ENCODE peak calls at places on chromosomes 11 and 22, in ten cellular contexts. G is germinal center; P is T-helper 1 cell; S is stimulated activated CD4-positive, alpha-beta T cell treated with anti-CD3 and anti-CD28 coated beads, Interleukin-1b, Interleukin-23, amount 100 ng/mL, for 1 hour; N is fibroblast of the aortic adventitia; Y is stimulated activated CD8-positive, alpha-beta memory T cell treated with anti-CD3 and anti-CD28 coated beads, Interleukin-4, amount 100 ng/mL, for 48 hours; O is SIG-M5; D is MV-4-11; L is OCI-LY7; F is NCI-H2227 treated with DMSO at 0.1 percent for 48 hours. B is an unnamed sample.

GRCh38 chr11:56764976-56765375 is 16.5 kb upstream of the OR9G4 start:
- DNase-seq in G (no peak), P (no peak), S (no peak), N (no peak), Y (no peak), O (no peak), D (no peak), L (no peak), F (no peak), B (no peak)

GRCh38 chr11:63499874-63500273 is 6.0 kb upstream of the LGALS12 start:
- DNase-seq in G (no peak), P (no peak), S (no peak), N (no peak), Y (no peak), O (no peak), D (no peak), L (no peak), F (no peak), B (no peak)

GRCh38 chr11:115173136-115173535 is 331.1 kb downstream of the CADM1 start:
- DNase-seq in G (no peak), P (no peak), S (no peak), N (no peak), Y (no peak), O (no peak), D (no peak), L (no peak), F (no peak), B (no peak)

GRCh38 chr11:91156041-91156440 is 933.2 kb upstream of the CHORDC1 start:
- DNase-seq in G (no peak), P (no peak), S (no peak), N (no peak), Y (no peak), O (no peak), D (no peak), L (no peak), F (no peak), B (no peak)

GRCh38 chr11:68753300-68753699 is 2.0 kb upstream of the TESMIN start:
- DNase-seq in G (peak; percentile 8), P (no peak), S (no peak), N (no peak), Y (no peak), O (no peak), D (no peak), L (peak; percentile 39), F (no peak), B (no peak)

GRCh38 chr22:44676441-44677298 is 25.3 kb upstream of the PRR5 start:
- DNase-seq in G (no peak), P (no peak), S (no peak), N (no peak), Y (no peak), O (no peak), D (no peak), L (no peak), F (no peak), B (no peak)

GRCh38 chr22:29310065-29310862 is 3.8 kb downstream of the GAS2L1 start:
- DNase-seq in G (no peak), P (no peak), S (no peak), N (no peak), Y (no peak), O (no peak), D (no peak), L (no peak), F (no peak), B (no peak)

GRCh38 chr11:94120946-94121345 is 7.7 kb upstream of the PANX1 start:
- DNase-seq in G (no peak), P (no peak), S (no peak), N (peak; percentile 64), Y (no peak), O (no peak), D (no peak), L (no peak), F (no peak), B (no peak)

GRCh38 chr11:14499178-14499559 is 442 bp downstream of the COPB1 start:
- DNase-seq in G (peak; percentile 41), P (peak; percentile 16), S (no peak), N (no peak), Y (peak; percentile 57), O (no peak), D (no peak), L (peak; percentile 29), F (peak; percentile 4), B (no peak)